ENCODE peak calls at places on chromosome 19, in five cellular contexts. One of them, this sample, is unnamed.

GRCh38 chr19:33660426-33661160 is 38.8 kb downstream of the CHST8 start:
- DNase-seq in psoas muscle: no peak
- DNase-seq in OCI-LY7: no peak
- DNase-seq in Peyer's patch: peak; percentile 18
- DNase-seq in ascending aorta: no peak
- DNase-seq in this sample: no peak

GRCh38 chr19:40799558-40800338 is 757 bp downstream of the EGLN2 start:
- DNase-seq in psoas muscle: peak; percentile 60
- DNase-seq in Peyer's patch: no peak
- DNase-seq in OCI-LY7: peak; percentile 64
- DNase-seq in ascending aorta: no peak
- DNase-seq in this sample: peak; percentile 27

GRCh38 chr19:28815257-28815656 is 397.7 kb downstream of the UQCRFS1 start:
- DNase-seq in Peyer's patch: no peak
- DNase-seq in psoas muscle: no peak
- DNase-seq in ascending aorta: no peak
- DNase-seq in OCI-LY7: no peak
- DNase-seq in this sample: no peak

GRCh38 chr19:1340681-1341469 is 42.8 kb upstream of the NDUFS7 start:
- DNase-seq in ascending aorta: no peak
- DNase-seq in OCI-LY7: no peak
- DNase-seq in psoas muscle: no peak
- DNase-seq in Peyer's patch: no peak
- DNase-seq in this sample: no peak

GRCh38 chr19:41691268-41691970 is 3.3 kb upstream of the CEACAM7 start:
- DNase-seq in Peyer's patch: no peak
- DNase-seq in OCI-LY7: no peak
- DNase-seq in ascending aorta: no peak
- DNase-seq in psoas muscle: no peak
- DNase-seq in this sample: no peak

GRCh38 chr19:40960062-40960685 is 30.9 kb upstream of the CYP2B6 start:
- DNase-seq in Peyer's patch: no peak
- DNase-seq in ascending aorta: no peak
- DNase-seq in OCI-LY7: no peak
- DNase-seq in psoas muscle: no peak
- DNase-seq in this sample: no peak

GRCh38 chr19:14102756-14103155 is 12.2 kb upstream of the SAMD1 start:
- DNase-seq in Peyer's patch: no peak
- DNase-seq in OCI-LY7: no peak
- DNase-seq in ascending aorta: no peak
- DNase-seq in psoas muscle: no peak
- DNase-seq in this sample: no peak

GRCh38 chr19:9848060-9848459 is 12.9 kb downstream of the PIN1 start:
- DNase-seq in OCI-LY7: peak; percentile 10
- DNase-seq in psoas muscle: no peak
- DNase-seq in Peyer's patch: no peak
- DNase-seq in ascending aorta: no peak
- DNase-seq in this sample: no peak

GRCh38 chr19:2949939-2950285 is 5.1 kb upstream of the ZNF77 start:
- DNase-seq in Peyer's patch: no peak
- DNase-seq in OCI-LY7: peak; percentile 59
- DNase-seq in ascending aorta: no peak
- DNase-seq in psoas muscle: no peak
- DNase-seq in this sample: no peak

GRCh38 chr19:33248954-33249613 is 23.4 kb upstream of the SLC7A10 start:
- DNase-seq in OCI-LY7: no peak
- DNase-seq in ascending aorta: no peak
- DNase-seq in psoas muscle: no peak
- DNase-seq in Peyer's patch: no peak
- DNase-seq in this sample: peak; percentile 48

GRCh38 chr19:55700813-55701212 is 25.8 kb downstream of the EPN1 start:
- DNase-seq in OCI-LY7: no peak
- DNase-seq in Peyer's patch: peak; percentile 18
- DNase-seq in psoas muscle: no peak
- DNase-seq in ascending aorta: no peak
- DNase-seq in this sample: no peak

GRCh38 chr19:33622505-33622808 is 704 bp downstream of the CHST8 start:
- DNase-seq in OCI-LY7: no peak
- DNase-seq in ascending aorta: no peak
- DNase-seq in psoas muscle: no peak
- DNase-seq in Peyer's patch: no peak
- DNase-seq in this sample: no peak

GRCh38 chr19:24000656-24001055 is 86.0 kb downstream of the ZNF726 start:
- DNase-seq in Peyer's patch: no peak
- DNase-seq in OCI-LY7: no peak
- DNase-seq in ascending aorta: no peak
- DNase-seq in psoas muscle: no peak
- DNase-seq in this sample: no peak

GRCh38 chr19:5960005-5961001 is 17.6 kb downstream of the RANBP3 start:
- DNase-seq in psoas muscle: peak; percentile 45
- DNase-seq in OCI-LY7: no peak
- DNase-seq in ascending aorta: no peak
- DNase-seq in Peyer's patch: no peak
- DNase-seq in this sample: no peak

GRCh38 chr19:2113436-2114211 is 16.9 kb downstream of the IZUMO4 start:
- DNase-seq in OCI-LY7: no peak
- DNase-seq in Peyer's patch: no peak
- DNase-seq in psoas muscle: no peak
- DNase-seq in ascending aorta: no peak
- DNase-seq in this sample: no peak

GRCh38 chr19:29806098-29806866 is 5.5 kb upstream of the CCNE1 start:
- DNase-seq in Peyer's patch: no peak
- DNase-seq in psoas muscle: peak; percentile 45
- DNase-seq in OCI-LY7: no peak
- DNase-seq in ascending aorta: no peak
- DNase-seq in this sample: no peak

GRCh38 chr19:29531458-29532025 is 5.7 kb downstream of the VSTM2B start:
- DNase-seq in psoas muscle: no peak
- DNase-seq in ascending aorta: no peak
- DNase-seq in Peyer's patch: peak; percentile 32
- DNase-seq in OCI-LY7: no peak
- DNase-seq in this sample: no peak

GRCh38 chr19:41106177-41106576 is 8.1 kb upstream of the CYP2F1 start:
- DNase-seq in psoas muscle: no peak
- DNase-seq in ascending aorta: no peak
- DNase-seq in Peyer's patch: no peak
- DNase-seq in OCI-LY7: no peak
- DNase-seq in this sample: no peak

GRCh38 chr19:4589579-4590410 is 30.3 kb upstream of the SEMA6B start:
- DNase-seq in ascending aorta: no peak
- DNase-seq in Peyer's patch: no peak
- DNase-seq in OCI-LY7: peak; percentile 58
- DNase-seq in psoas muscle: no peak
- DNase-seq in this sample: no peak

GRCh38 chr19:28934626-28935025 is 278.3 kb downstream of the UQCRFS1 start:
- DNase-seq in psoas muscle: no peak
- DNase-seq in Peyer's patch: no peak
- DNase-seq in OCI-LY7: no peak
- DNase-seq in ascending aorta: no peak
- DNase-seq in this sample: no peak

GRCh38 chr19:40358773-40359172 is 10.3 kb downstream of the PLD3 start:
- DNase-seq in OCI-LY7: peak; percentile 81
- DNase-seq in Peyer's patch: peak; percentile 64
- DNase-seq in ascending aorta: peak; percentile 33
- DNase-seq in psoas muscle: no peak
- DNase-seq in this sample: no peak

GRCh38 chr19:4425531-4425930 is 23.1 kb downstream of the CHAF1A start:
- DNase-seq in Peyer's patch: no peak
- DNase-seq in psoas muscle: no peak
- DNase-seq in OCI-LY7: no peak
- DNase-seq in ascending aorta: no peak
- DNase-seq in this sample: no peak

GRCh38 chr19:44597131-44597491 is 16.3 kb upstream of the IGSF23 start:
- DNase-seq in ascending aorta: no peak
- DNase-seq in OCI-LY7: no peak
- DNase-seq in Peyer's patch: no peak
- DNase-seq in psoas muscle: no peak
- DNase-seq in this sample: no peak

GRCh38 chr19:8332976-8333770 is 9.9 kb downstream of the KANK3 start:
- DNase-seq in Peyer's patch: no peak
- DNase-seq in ascending aorta: no peak
- DNase-seq in psoas muscle: no peak
- DNase-seq in OCI-LY7: no peak
- DNase-seq in this sample: peak; percentile 48

GRCh38 chr19:3914199-3914598 is 18.7 kb upstream of the NMRK2 start:
- DNase-seq in OCI-LY7: no peak
- DNase-seq in ascending aorta: no peak
- DNase-seq in Peyer's patch: no peak
- DNase-seq in psoas muscle: no peak
- DNase-seq in this sample: no peak

GRCh38 chr19:20367811-20368294 is 197.7 kb downstream of the ZNF737 start:
- DNase-seq in OCI-LY7: peak; percentile 65
- DNase-seq in Peyer's patch: no peak
- DNase-seq in ascending aorta: no peak
- DNase-seq in psoas muscle: no peak
- DNase-seq in this sample: no peak

GRCh38 chr19:18109731-18110671 is 12.4 kb downstream of the MAST3 start:
- DNase-seq in ascending aorta: no peak
- DNase-seq in OCI-LY7: no peak
- DNase-seq in Peyer's patch: peak; percentile 83
- DNase-seq in psoas muscle: peak; percentile 62
- DNase-seq in this sample: peak; percentile 77

GRCh38 chr19:36771275-36772231 is 1.1 kb downstream of the ZNF850 start:
- DNase-seq in OCI-LY7: peak; percentile 42
- DNase-seq in Peyer's patch: peak; percentile 62
- DNase-seq in psoas muscle: peak; percentile 54
- DNase-seq in ascending aorta: no peak
- DNase-seq in this sample: peak; percentile 68

GRCh38 chr19:954672-955494 is 29.0 kb downstream of the ARID3A start:
- DNase-seq in psoas muscle: no peak
- DNase-seq in Peyer's patch: no peak
- DNase-seq in OCI-LY7: no peak
- DNase-seq in ascending aorta: no peak
- DNase-seq in this sample: no peak

GRCh38 chr19:2578911-2579677 is 103.2 kb downstream of the GADD45B start:
- DNase-seq in OCI-LY7: no peak
- DNase-seq in psoas muscle: peak; percentile 87
- DNase-seq in Peyer's patch: peak; percentile 92
- DNase-seq in ascending aorta: peak; percentile 75
- DNase-seq in this sample: peak; percentile 87

DNA sequence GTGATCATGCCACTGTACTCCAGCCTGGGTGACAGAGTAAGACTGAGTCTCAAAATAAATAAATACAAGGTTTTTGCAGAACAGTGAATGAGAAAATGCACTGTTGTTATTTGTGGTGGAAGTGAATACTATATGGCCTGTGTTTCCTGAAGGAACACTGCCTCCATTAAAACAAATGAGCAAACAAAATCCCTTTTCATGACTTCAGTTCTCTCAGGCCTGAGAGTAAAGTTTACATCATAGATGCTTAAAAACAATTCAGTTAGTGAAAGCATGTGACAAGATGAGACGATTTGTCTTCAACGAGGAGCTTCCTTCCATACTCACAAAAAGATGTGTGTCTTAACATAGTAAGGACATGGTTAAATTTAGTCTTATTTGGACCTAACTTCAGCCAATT is 14.4 kb downstream of the SPINT2 start:
- DNase-seq in psoas muscle: no peak
- DNase-seq in Peyer's patch: no peak
- DNase-seq in ascending aorta: no peak
- DNase-seq in OCI-LY7: no peak
- DNase-seq in this sample: no peak
- H3K4me1 ChIP-seq in psoas muscle: no peaks in the 10 kb centered on the region
- H3K4me1 ChIP-seq in Peyer's patch: no peaks in the 10 kb centered on the region
- H3K4me1 ChIP-seq in ascending aorta: peaks cover 64% of the 10 kb centered on the region
- H3K4me1 ChIP-seq in OCI-LY7: peaks cover 6% of the 10 kb centered on the region
- H3K4me1 ChIP-seq in this sample: peaks cover 46% of the 10 kb centered on the region

DNA sequence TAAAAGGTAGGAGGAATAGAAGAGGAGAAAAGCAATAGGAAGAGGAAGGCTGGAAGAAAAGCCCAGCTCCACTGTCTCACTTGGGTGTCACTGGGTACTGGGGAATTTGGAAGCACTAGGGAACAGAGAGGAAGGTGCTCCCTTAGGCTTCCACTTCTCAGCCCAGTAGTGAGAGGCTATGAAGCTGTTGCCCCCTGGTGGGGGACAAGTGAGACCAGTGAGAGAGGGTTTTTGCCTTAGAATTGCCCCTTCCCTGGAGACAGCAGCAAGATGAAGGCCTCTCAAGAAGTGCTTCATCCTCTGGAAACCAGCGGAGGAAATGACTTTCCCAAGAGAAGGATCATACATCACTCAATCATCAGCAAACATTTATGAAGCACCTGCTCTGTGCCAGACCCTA is 4.7 kb upstream of the ZNF606 start:
- DNase-seq in Peyer's patch: no peak
- DNase-seq in psoas muscle: no peak
- DNase-seq in ascending aorta: no peak
- DNase-seq in OCI-LY7: peak; percentile 22
- DNase-seq in this sample: no peak
- TF ChIP-seq CTCF in Peyer's patch: no peak
- TF ChIP-seq CTCF in psoas muscle: no peak
- TF ChIP-seq CTCF in ascending aorta: no peak
- TF ChIP-seq CTCF in OCI-LY7: peak; percentile 44
- TF ChIP-seq CTCF in this sample: no peak

DNA sequence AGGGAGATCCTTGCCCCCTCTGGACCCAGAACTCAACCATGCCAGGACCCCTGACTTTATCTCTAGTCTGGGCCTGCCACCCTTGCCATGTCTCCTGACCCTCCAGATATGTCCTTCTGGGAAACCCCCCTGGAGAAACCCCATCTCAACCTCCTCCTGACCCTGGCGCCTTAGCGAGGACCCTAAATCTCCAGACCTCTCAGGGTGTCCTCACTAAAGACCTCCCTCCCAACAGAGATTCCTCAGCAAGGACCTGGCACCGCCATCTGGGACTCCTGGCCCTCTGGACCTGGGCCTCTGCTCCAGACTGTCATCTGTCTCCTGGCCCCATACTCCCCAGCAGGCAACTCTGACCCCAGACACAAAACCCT is 1.3 kb downstream of the KCNK6 start:
- DNase-seq in Peyer's patch: no peak
- DNase-seq in OCI-LY7: no peak
- DNase-seq in psoas muscle: no peak
- DNase-seq in ascending aorta: no peak
- DNase-seq in this sample: no peak
- H3K4me3 ChIP-seq in Peyer's patch: peak overlapping the region; percentile 68
- H3K4me3 ChIP-seq in OCI-LY7: no peak overlapping the region
- H3K4me3 ChIP-seq in psoas muscle: no peak overlapping the region
- H3K4me3 ChIP-seq in ascending aorta: peak overlapping the region; percentile 67
- H3K4me3 ChIP-seq in this sample: no peak overlapping the region

DNA sequence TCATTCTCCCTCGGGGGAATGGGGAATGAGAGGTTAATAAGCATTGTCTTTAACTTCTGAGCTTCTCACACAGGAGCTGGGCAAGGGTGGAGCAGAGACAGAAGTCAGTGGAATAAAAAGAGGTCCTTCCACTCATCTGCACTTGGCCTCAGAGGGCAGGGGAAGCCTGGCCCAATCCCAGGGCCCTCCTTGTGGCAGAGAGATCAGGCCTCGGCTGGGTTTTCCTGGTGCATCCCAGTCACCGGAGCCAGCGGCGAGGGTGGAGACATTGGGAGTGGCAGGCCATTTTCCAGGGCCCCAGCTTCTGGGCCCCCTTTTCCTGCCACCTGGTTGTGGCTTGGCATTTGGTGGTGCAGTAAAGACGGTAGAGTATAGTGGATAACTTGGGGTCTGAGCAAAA is 10.7 kb downstream of the CALM3 start:
- DNase-seq in OCI-LY7: no peak
- DNase-seq in psoas muscle: no peak
- DNase-seq in Peyer's patch: peak; percentile 44
- DNase-seq in ascending aorta: peak; percentile 4
- DNase-seq in this sample: no peak
- H3K4me1 ChIP-seq in OCI-LY7: peaks cover 45% of the 10 kb centered on the region
- H3K4me1 ChIP-seq in psoas muscle: peaks cover 2% of the 10 kb centered on the region
- H3K4me1 ChIP-seq in Peyer's patch: peaks cover 12% of the 10 kb centered on the region
- H3K4me1 ChIP-seq in ascending aorta: peaks cover 16% of the 10 kb centered on the region
- H3K4me1 ChIP-seq in this sample: peaks cover 3% of the 10 kb centered on the region

This sample was measured in mucosa of descending colon.